ENCODE peak calls at places on chromosomes 4 and X, in seven cellular contexts. Q is HepG2, A is sigmoid colon, C is SK-N-SH, W is Panc1, X is HCT116, V is transverse colon. G is an unnamed sample. For H3K4me1, the result is how much of the 10 kb centered on the place peaks cover.

GRCh38 chrX:12975999-12976558 is 1.2 kb downstream of the TMSB4X start:
- DNase-seq in W (no peak), X (no peak), Q (no peak), V (no peak), A (no peak), C (peak), G (peak)

GRCh38 chr4:21470531-21470930 is 478.0 kb downstream of the KCNIP4 start:
- DNase-seq in Q (no peak), W (no peak), X (no peak), A (no peak), C (peak), V (no peak), G (no peak)

GRCh38 chrX:48617542-48618340 is 20.4 kb downstream of the WDR13 start:
- DNase-seq in C (no peak), V (no peak), A (peak), W (no peak), Q (no peak), X (no peak), G (no peak)

GRCh38 chrX:111483140-111483539 is 28.3 kb upstream of the SERTM2 start:
- DNase-seq in Q (no peak), C (no peak), X (no peak), V (no peak), W (no peak), A (no peak), G (no peak)

GRCh38 chr4:52052475-52052780 is 1.3 kb downstream of the SPATA18 start:
- DNase-seq in W (no peak), X (no peak), A (no peak), V (no peak), C (no peak), Q (peak), G (no peak)

GRCh38 chr4:2482192-2482591 is 13.3 kb downstream of the RNF4 start:
- DNase-seq in W (no peak), X (no peak), Q (no peak), V (no peak), C (no peak), A (no peak), G (no peak)

GRCh38 chr4:52366625-52367024 is 292.5 kb downstream of the USP46 start:
- DNase-seq in A (no peak), V (no peak), W (no peak), X (no peak), C (no peak), Q (no peak), G (no peak)

GRCh38 chr4:67725132-67725531 is 24.2 kb upstream of the UBA6 start:
- DNase-seq in Q (no peak), C (no peak), A (no peak), V (no peak), W (no peak), X (no peak), G (no peak)

GRCh38 chr4:6526171-6526570 is 48.8 kb upstream of the MAN2B2 start:
- DNase-seq in V (no peak), W (no peak), A (no peak), C (no peak), X (no peak), Q (no peak), G (no peak)

GRCh38 chrX:2848806-2849420 is 20.2 kb downstream of the GYG2 start:
- DNase-seq in V (no peak), A (no peak), W (no peak), Q (peak), C (no peak), X (no peak), G (no peak)

GRCh38 chr4:127355738-127356137 is 277.0 kb upstream of the INTU start:
- DNase-seq in C (no peak), Q (no peak), W (no peak), V (no peak), A (no peak), X (no peak), G (no peak)

GRCh38 chrX:1554469-1555210 is 17.7 kb upstream of the P2RY8 start:
- DNase-seq in Q (no peak), X (no peak), C (no peak), W (no peak), A (peak), V (no peak), G (peak)

GRCh38 chrX:129577473-129577872 is 37.4 kb downstream of the OCRL start:
- DNase-seq in C (peak), X (no peak), W (no peak), V (no peak), Q (no peak), A (no peak), G (no peak)

GRCh38 chr4:73952352-73952751 is 29.5 kb downstream of the PF4 start:
- DNase-seq in Q (no peak), X (no peak), V (no peak), C (no peak), W (no peak), A (no peak), G (no peak)

GRCh38 chrX:120672389-120672788 is 42.5 kb upstream of the C1GALT1C1 start:
- DNase-seq in V (no peak), C (no peak), A (peak), Q (peak), X (peak), W (peak), G (no peak)

GRCh38 chr4:189021831-189022230 is 882.6 kb downstream of the TRIML1 start:
- DNase-seq in X (no peak), A (peak), V (no peak), C (no peak), W (no peak), Q (no peak), G (no peak)

GRCh38 chr4:1477045-1477905 is 71.0 kb upstream of the NKX1-1 start:
- DNase-seq in V (peak), A (no peak), X (no peak), Q (no peak), C (peak), W (no peak), G (peak)

GRCh38 chrX:68831405-68832100 is 2.7 kb downstream of the EFNB1 start:
- DNase-seq in X (no peak), Q (no peak), C (no peak), A (peak), V (no peak), W (no peak), G (no peak)

GRCh38 chrX:108420481-108420880 is 17.7 kb downstream of the COL4A6 start:
- DNase-seq in W (no peak), Q (no peak), V (no peak), C (no peak), A (no peak), X (no peak), G (no peak)

GRCh38 chrX:24283122-24283789 is 30.6 kb downstream of the SUPT20HL2 start:
- DNase-seq in Q (no peak), V (no peak), X (no peak), A (peak), C (no peak), W (no peak), G (no peak)

GRCh38 chr4:155694100-155694785 is 27.6 kb downstream of the GUCY1A1 start:
- DNase-seq in V (no peak), C (no peak), Q (no peak), A (no peak), X (no peak), W (no peak), G (no peak)

GRCh38 chr4:151313306-151314028 is 11.9 kb downstream of the SH3D19 start:
- DNase-seq in C (no peak), V (peak), W (no peak), Q (peak), X (no peak), A (no peak), G (no peak)

GRCh38 chr4:73844352-73844751 is 7.9 kb downstream of the CXCL6 start:
- DNase-seq in V (no peak), Q (no peak), X (no peak), A (no peak), W (no peak), C (no peak), G (no peak)

GRCh38 chrX:154049209-154050112 is 29.8 kb upstream of the IRAK1 start:
- DNase-seq in Q (no peak), A (peak), W (no peak), V (no peak), C (no peak), X (no peak), G (no peak)

GRCh38 chr4:20249333-20249732 is 2.4 kb upstream of the SLIT2 start:
- DNase-seq in W (no peak), X (peak), A (no peak), V (no peak), C (peak), Q (no peak), G (no peak)

GRCh38 chr4:55021214-55021613 is 104.2 kb downstream of the KDR start:
- DNase-seq in X (no peak), A (no peak), W (no peak), V (no peak), C (no peak), Q (no peak), G (no peak)

GRCh38 chr4:146232131-146232722 is 17.9 kb downstream of the REELD1 start:
- DNase-seq in V (no peak), W (no peak), C (no peak), X (no peak), A (no peak), Q (no peak), G (no peak)

GRCh38 chrX:13803116-13803515 is 13.8 kb downstream of the GPM6B start:
- DNase-seq in W (no peak), Q (no peak), C (no peak), X (no peak), A (no peak), V (no peak), G (no peak)

GRCh38 chrX:108590496-108590895 is 145.9 kb downstream of the IRS4 start:
- DNase-seq in V (no peak), X (no peak), Q (no peak), A (no peak), W (no peak), C (no peak), G (no peak)

GRCh38 chrX:56068274-56068758 is 163.8 kb upstream of the KLF8 start:
- DNase-seq in C (no peak), X (no peak), W (no peak), A (no peak), V (no peak), Q (no peak), G (peak)

GRCh38 chr4:5890063-5890727 is 2.7 kb downstream of the CRMP1 start:
- DNase-seq in C (peak), X (no peak), W (no peak), V (no peak), A (no peak), Q (no peak), G (no peak)

GRCh38 chrX:29138003-29138402 is 550.8 kb downstream of the IL1RAPL1 start:
- DNase-seq in C (no peak), W (no peak), V (no peak), Q (no peak), X (no peak), A (no peak), G (no peak)

GRCh38 chr4:185142563-185142910 is 529 bp upstream of the SLC25A4 start:
- DNase-seq in V (no peak), A (no peak), C (no peak), X (no peak), W (no peak), Q (peak), G (no peak)

GRCh38 chr4:173171987-173172386 is 3.4 kb downstream of the GALNT7 start:
- DNase-seq in A (no peak), V (no peak), Q (no peak), W (no peak), C (no peak), X (no peak), G (no peak)
- H3K4me1 ChIP-seq in A (under half), V (under half), Q (under half), W (half or more), C (under half), X (under half), G (under half)

GRCh38 chrX:115894087-115894486 is 276.5 kb upstream of the AGTR2 start:
- DNase-seq in A (no peak), X (peak), W (no peak), C (peak), V (peak), Q (peak), G (no peak)

GRCh38 chrX:115896362-115896761 is 274.2 kb upstream of the AGTR2 start:
- DNase-seq in X (no peak), A (no peak), Q (no peak), V (no peak), C (no peak), W (no peak), G (no peak)

GRCh38 chrX:115892056-115892708 is 278.4 kb upstream of the AGTR2 start:
- DNase-seq in Q (peak), V (peak), C (no peak), A (no peak), W (no peak), X (peak), G (no peak)

GRCh38 chrX:115895678-115896329 is 274.7 kb upstream of the AGTR2 start:
- DNase-seq in A (no peak), C (no peak), W (no peak), Q (peak), X (no peak), V (no peak), G (no peak)

GRCh38 chrX:115892787-115893671 is 277.5 kb upstream of the AGTR2 start:
- DNase-seq in W (no peak), Q (peak), X (peak), V (peak), C (peak), A (peak), G (peak)
- TF ChIP-seq POLR2AphosphoS5 in W (no peak), Q (no peak), X (no peak), V (peak), C (no peak), A (no peak), G (peak)

DNA sequence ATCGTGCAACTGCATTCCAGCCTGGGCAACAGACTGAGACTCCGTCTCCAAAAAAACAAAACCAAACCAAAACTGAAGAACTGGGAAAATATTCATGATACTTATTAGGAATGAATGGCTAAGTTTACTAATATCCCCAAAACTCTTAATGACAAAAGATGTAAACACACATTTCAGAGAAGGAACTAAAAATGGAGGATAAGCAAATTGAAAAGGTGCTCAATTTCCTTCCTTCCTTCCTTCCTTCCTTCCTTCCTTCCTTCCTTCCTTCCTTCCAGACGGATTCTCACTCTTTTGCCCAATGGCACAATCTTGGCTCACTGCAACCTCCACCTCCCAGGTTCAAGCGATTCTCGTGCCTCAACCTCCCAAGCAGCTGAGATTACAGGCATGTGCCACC is 44.4 kb upstream of the CDKN2AIP start:
- DNase-seq in Q (no peak), A (no peak), W (no peak), C (no peak), V (no peak), X (no peak), G (no peak)
- H3K4me1 ChIP-seq in Q (under half), A (under half), W (under half), C (under half), V (under half), X (under half), G (under half)

GRCh38 chr4:75340561-75340960 is 173.6 kb downstream of the RCHY1 start:
- DNase-seq in Q (no peak), C (no peak), A (no peak), W (no peak), V (no peak), X (no peak), G (no peak)
- TF ChIP-seq POLR2AphosphoS5 in Q (no peak), C (no peak), A (no peak), W (no peak), V (no peak), X (no peak), G (no peak)